ENCODE peak calls at places on chromosomes 16 and 17, in four cellular contexts. Z is testis, L is cardiac fibroblast, T is upper lobe of right lung. I is an unnamed sample.

GRCh38 chr17:64502809-64503208 is 3.3 kb downstream of the DDX5 start:
- DNase-seq in Z (no peak), L (no peak), T (no peak), I (no peak)

GRCh38 chr17:10807704-10808128 is 3.8 kb upstream of the TMEM238L start:
- DNase-seq in Z (no peak), L (no peak), T (no peak), I (no peak)

GRCh38 chr17:38733315-38734234 is 3.4 kb downstream of the CISD3 start:
- DNase-seq in Z (no peak), L (no peak), T (no peak), I (no peak)

GRCh38 chr16:85181091-85181738 is 68.9 kb upstream of the CIBAR2 start:
- DNase-seq in Z (peak), L (no peak), T (no peak), I (no peak)

GRCh38 chr17:48600244-48601098 is 4.3 kb downstream of the HOXB6 start:
- DNase-seq in Z (no peak), L (no peak), T (no peak), I (no peak)

GRCh38 chr17:21042434-21043295 is at the start of gene USP22:
- DNase-seq in Z (no peak), L (no peak), T (no peak), I (no peak)

GRCh38 chr17:45783593-45784292 is 377 bp upstream of the CRHR1 start:
- DNase-seq in Z (peak), L (no peak), T (no peak), I (no peak)

GRCh38 chr17:68352041-68352440 is 60.7 kb downstream of the ARSG start:
- DNase-seq in Z (no peak), L (peak), T (no peak), I (no peak)

GRCh38 chr16:49855822-49856740 is at the start of gene ZNF423:
- DNase-seq in Z (no peak), L (no peak), T (no peak), I (peak)

GRCh38 chr17:12730931-12731521 is 58.3 kb upstream of the ARHGAP44 start:
- DNase-seq in Z (no peak), L (peak), T (peak), I (no peak)

GRCh38 chr17:41684050-41684449 is 4.6 kb upstream of the EIF1 start:
- DNase-seq in Z (no peak), L (no peak), T (no peak), I (no peak)

GRCh38 chr17:44972953-44973352 is 4.8 kb upstream of the C1QL1 start:
- DNase-seq in Z (no peak), L (peak), T (no peak), I (no peak)

GRCh38 chr17:65698381-65699061 is 137.1 kb upstream of the AXIN2 start:
- DNase-seq in Z (no peak), L (peak), T (no peak), I (peak)

GRCh38 chr16:65845466-65846209 is 520.9 kb upstream of the CDH5 start:
- DNase-seq in Z (no peak), L (no peak), T (no peak), I (no peak)

GRCh38 chr16:66695935-66696668 is 441 bp downstream of the CMTM4 start:
- DNase-seq in Z (peak), L (no peak), T (peak), I (peak)

GRCh38 chr17:52790359-52790955 is 631.9 kb upstream of the CA10 start:
- DNase-seq in Z (no peak), L (peak), T (no peak), I (peak)
- TF ChIP-seq CTCF in Z (no peak), L (no peak), T (no peak), I (no peak)

GRCh38 chr17:43442711-43443110 is 41.1 kb upstream of the DHX8 start:
- DNase-seq in Z (no peak), L (peak), T (no peak), I (no peak)

GRCh38 chr17:43444223-43445008 is 39.4 kb upstream of the DHX8 start:
- DNase-seq in Z (no peak), L (no peak), T (no peak), I (no peak)

GRCh38 chr17:43446773-43447172 is 37.0 kb upstream of the DHX8 start:
- DNase-seq in Z (no peak), L (no peak), T (no peak), I (no peak)

GRCh38 chr17:43443381-43443780 is 40.4 kb upstream of the DHX8 start:
- DNase-seq in Z (no peak), L (no peak), T (no peak), I (no peak)

DNA sequence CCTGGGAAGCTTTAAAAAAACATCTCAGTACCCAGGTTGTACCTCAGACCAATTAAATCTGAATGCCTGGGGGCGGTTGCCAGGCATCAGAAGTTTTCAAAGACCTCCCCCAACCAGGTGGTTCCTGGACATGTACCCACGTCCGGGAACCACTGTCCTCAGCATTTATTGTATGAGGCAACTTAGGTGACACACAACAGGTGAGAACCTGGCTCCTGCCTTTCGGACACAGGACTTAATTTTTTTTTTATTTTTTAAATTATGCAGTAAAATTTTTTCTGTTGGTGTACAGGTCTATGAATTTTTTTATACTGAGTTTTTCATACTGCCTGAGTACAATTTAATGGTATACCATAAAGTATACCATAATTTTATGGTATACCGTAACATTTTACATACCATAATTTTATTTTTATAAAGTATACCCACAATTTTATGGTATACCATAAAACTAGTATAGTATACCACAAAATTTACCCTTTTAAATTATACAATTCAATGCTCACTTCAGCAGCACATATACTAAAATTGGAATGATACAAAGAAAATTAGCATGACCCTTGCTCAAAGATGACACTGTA is 38.7 kb upstream of the DHX8 start:
- DNase-seq in Z (no peak), L (no peak), T (no peak), I (no peak)
- TF ChIP-seq CTCF in Z (no peak), L (no peak), T (no peak), I (no peak)

GRCh38 chr16:27862953-27863352 is 200.6 kb downstream of the GSG1L start:
- DNase-seq in Z (no peak), L (no peak), T (no peak), I (no peak)

GRCh38 chr16:27863377-27863776 is 200.1 kb downstream of the GSG1L start:
- DNase-seq in Z (no peak), L (no peak), T (no peak), I (no peak)

GRCh38 chr16:27860091-27860490 is 203.4 kb downstream of the GSG1L start:
- DNase-seq in Z (no peak), L (no peak), T (no peak), I (no peak)

GRCh38 chr16:27853651-27854050 is 209.9 kb downstream of the GSG1L start:
- DNase-seq in Z (no peak), L (no peak), T (peak), I (no peak)

DNA sequence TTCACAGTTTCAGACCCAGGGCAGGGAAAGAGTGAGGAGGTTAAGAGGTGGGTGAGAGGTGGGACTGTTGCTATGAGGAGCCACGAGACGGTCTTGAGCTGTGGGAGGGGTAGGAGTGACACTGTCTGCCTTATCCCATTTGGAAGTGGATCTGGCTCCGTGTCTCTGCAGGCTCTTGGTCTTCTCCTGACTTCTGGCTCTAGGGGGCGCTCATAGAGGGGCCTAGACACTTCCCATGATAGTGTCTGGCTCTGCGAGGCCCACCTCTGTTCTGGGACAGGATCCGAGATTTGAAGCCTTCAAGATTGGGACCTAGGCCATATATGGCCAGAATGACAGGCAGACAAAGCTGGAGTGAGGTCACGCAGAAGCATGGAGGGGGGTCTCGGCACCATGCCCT is 204.5 kb downstream of the GSG1L start:
- DNase-seq in Z (no peak), L (no peak), T (peak), I (no peak)
- TF ChIP-seq CTCF in Z (no peak), L (no peak), T (no peak), I (no peak)

GRCh38 chr16:27967169-27967568 is 96.3 kb downstream of the GSG1L start:
- DNase-seq in Z (no peak), L (no peak), T (peak), I (no peak)
- TF ChIP-seq CTCF in Z (no peak), L (no peak), T (no peak), I (no peak)

GRCh38 chr17:61425682-61426481 is 26.2 kb downstream of the TBX2 start:
- DNase-seq in Z (no peak), L (no peak), T (no peak), I (no peak)
- TF ChIP-seq CTCF in Z (no peak), L (no peak), T (no peak), I (no peak)

GRCh38 chr17:7038025-7038862 is 2.4 kb downstream of the SLC16A13 start:
- DNase-seq in Z (no peak), L (no peak), T (no peak), I (no peak)

GRCh38 chr17:7034955-7035590 is 742 bp upstream of the SLC16A13 start:
- DNase-seq in Z (no peak), L (no peak), T (no peak), I (peak)

DNA sequence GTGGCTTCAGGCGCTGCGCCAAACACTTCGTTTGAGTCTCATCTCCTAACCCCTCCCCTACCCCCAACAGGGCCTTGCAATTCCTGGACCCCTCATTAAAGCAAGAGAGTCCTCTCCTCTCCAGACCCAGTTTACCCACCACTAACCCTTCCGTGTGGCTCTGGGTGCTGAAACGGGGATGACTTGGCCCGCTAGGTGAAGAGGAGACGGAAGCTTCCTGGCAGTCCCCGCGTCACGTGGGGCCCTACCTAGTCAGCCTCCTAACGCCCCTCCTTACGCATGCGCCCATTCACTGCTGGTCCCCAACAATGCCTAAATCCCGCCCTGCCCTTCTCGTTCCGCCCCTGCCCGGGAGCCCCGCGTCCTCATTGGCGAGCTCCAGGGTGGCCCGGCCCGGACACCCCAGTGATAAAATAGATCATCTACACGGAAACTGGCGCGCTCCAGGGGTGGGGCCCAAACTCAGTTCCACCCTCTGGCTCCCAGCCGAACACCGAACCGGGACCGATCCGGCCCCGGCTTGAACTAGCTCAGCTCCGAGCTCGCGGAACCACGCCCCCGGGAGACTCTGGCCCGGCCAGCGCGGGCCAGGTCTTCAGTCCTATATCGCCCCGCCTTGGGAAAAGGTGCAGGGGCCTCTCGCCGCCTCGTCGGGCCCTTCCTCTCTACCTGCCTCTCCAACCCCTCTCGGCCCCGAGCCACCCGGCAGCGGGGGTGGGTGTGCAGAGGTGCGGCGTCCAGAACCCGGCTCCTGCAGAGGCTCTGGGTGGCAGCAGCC is at the start of gene SLC16A13:
- DNase-seq in Z (peak), L (peak), T (peak), I (peak)
- TF ChIP-seq CTCF in Z (no peak), L (no peak), T (no peak), I (no peak)

GRCh38 chr17:81519284-81520020 is 6.9 kb upstream of the ACTG1 start:
- DNase-seq in Z (no peak), L (no peak), T (peak), I (no peak)
- TF ChIP-seq CTCF in Z (peak), L (no peak), T (peak), I (peak)

GRCh38 chr16:8194795-8195194 is 395.5 kb downstream of the TMEM114 start:
- DNase-seq in Z (no peak), L (no peak), T (no peak), I (no peak)
- TF ChIP-seq CTCF in Z (no peak), L (no peak), T (no peak), I (no peak)

DNA sequence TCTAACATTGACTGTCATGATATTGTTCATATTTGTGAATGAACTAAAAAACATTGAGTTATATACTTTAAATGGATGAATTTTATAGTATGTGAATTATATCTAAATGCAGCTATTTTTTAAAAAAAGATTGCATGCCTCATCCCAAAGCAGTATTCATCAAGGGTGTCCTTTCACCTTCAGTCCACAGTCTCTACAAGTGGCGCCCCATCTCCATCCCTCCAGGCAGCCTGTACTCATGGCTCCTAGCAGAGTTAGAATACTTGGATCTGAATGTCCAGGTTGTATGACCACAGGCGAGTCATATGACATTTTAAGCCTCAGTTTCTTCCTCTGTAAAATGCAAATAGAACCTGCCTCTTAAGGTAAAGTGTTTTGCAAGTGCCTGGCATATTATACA is 69.8 kb downstream of the TMEM100 start:
- DNase-seq in Z (no peak), L (no peak), T (no peak), I (no peak)
- TF ChIP-seq CTCF in Z (no peak), L (no peak), T (no peak), I (no peak)